ENCODE peak calls at places on chromosomes 6 and 20, in eight cellular contexts. P, R, Y, F, A, U, M and S are unnamed samples.

GRCh38 chr20:52001999-52002666 is 189.4 kb downstream of the ZFP64 start:
- DNase-seq in P (no peak), A (no peak), Y (no peak), M (no peak), R (no peak), U (no peak), F (no peak), S (no peak)

GRCh38 chr6:127520061-127520460 is 926 bp upstream of the MTCL3 start:
- DNase-seq in Y (peak; percentile 18), A (no peak), F (no peak), R (no peak), P (no peak), U (no peak), M (peak; percentile 46), S (no peak)

GRCh38 chr20:2032168-2032567 is 38.3 kb upstream of the PDYN start:
- DNase-seq in U (no peak), R (peak; percentile 2), Y (no peak), F (no peak), M (no peak), P (peak; percentile 62), A (no peak), S (no peak)

GRCh38 chr6:12968839-12969558 is 252.4 kb downstream of the PHACTR1 start:
- DNase-seq in F (no peak), M (peak; percentile 24), R (no peak), A (no peak), U (no peak), P (no peak), Y (no peak), S (no peak)

GRCh38 chr6:83867527-83868161 is 8.2 kb downstream of the CYB5R4 start:
- DNase-seq in F (no peak), M (peak; percentile 94), P (no peak), A (no peak), Y (peak; percentile 89), U (peak; percentile 73), R (peak; percentile 97), S (peak; percentile 93)

GRCh38 chr20:46400828-46401477 is 5.5 kb downstream of the ELMO2 start:
- DNase-seq in A (no peak), R (peak; percentile 53), U (no peak), P (no peak), F (peak; percentile 9), M (peak; percentile 59), Y (peak; percentile 12), S (no peak)

GRCh38 chr6:12297363-12298016 is 7.3 kb downstream of the EDN1 start:
- DNase-seq in A (no peak), P (no peak), R (no peak), Y (no peak), M (no peak), U (no peak), F (no peak), S (no peak)

GRCh38 chr20:37220796-37221195 is 40.8 kb downstream of the GHRH start:
- DNase-seq in Y (no peak), P (no peak), A (no peak), M (peak; percentile 57), F (no peak), R (peak; percentile 79), U (no peak), S (no peak)

GRCh38 chr6:14165091-14165490 is 47.5 kb downstream of the CD83 start:
- DNase-seq in F (no peak), R (peak; percentile 82), M (peak; percentile 90), P (no peak), U (no peak), Y (peak; percentile 84), A (no peak), S (peak; percentile 15)

GRCh38 chr6:11370191-11371018 is 137.9 kb upstream of the NEDD9 start:
- DNase-seq in F (no peak), R (no peak), A (peak; percentile 29), M (no peak), P (no peak), U (no peak), Y (no peak), S (no peak)

GRCh38 chr20:48458003-48458377 is 369.8 kb downstream of the PREX1 start:
- DNase-seq in A (no peak), U (no peak), R (no peak), P (no peak), F (no peak), M (no peak), Y (no peak), S (no peak)

GRCh38 chr20:19074828-19075516 is 137.5 kb upstream of the SLC24A3 start:
- DNase-seq in M (no peak), R (no peak), Y (no peak), A (no peak), U (no peak), P (peak; percentile 31), F (no peak), S (no peak)